ENCODE peak calls at places on chromosomes 1 and 21, in four cellular contexts. Y is B cell; J is cardiac fibroblast; H is CD8-positive, alpha-beta T cell. A is an unnamed sample.

GRCh38 chr1:32500387-32501209 is 35.7 kb downstream of the ZBTB8B start:
- DNase-seq in Y (peak; percentile 81), J (peak; percentile 59), H (peak; percentile 9), A (peak; percentile 52)

GRCh38 chr1:1127551-1128451 is 11.9 kb upstream of the C1orf159 start:
- DNase-seq in Y (no peak), J (no peak), H (no peak), A (no peak)

GRCh38 chr1:158286966-158287365 is 2.8 kb upstream of the CD1C start:
- DNase-seq in Y (no peak), J (no peak), H (no peak), A (no peak)

GRCh38 chr1:161398900-161399256 is 31.2 kb upstream of the CFAP126 start:
- DNase-seq in Y (peak; percentile 19), J (no peak), H (no peak), A (no peak)

GRCh38 chr1:174967845-174968705 is 31.7 kb upstream of the CACYBP start:
- DNase-seq in Y (no peak), J (no peak), H (no peak), A (no peak)

GRCh38 chr21:43369124-43369523 is 57.8 kb downstream of the SIK1 start:
- DNase-seq in Y (no peak), J (peak; percentile 55), H (no peak), A (peak; percentile 86)

GRCh38 chr1:234845097-234845660 is 235.2 kb upstream of the IRF2BP2 start:
- DNase-seq in Y (no peak), J (no peak), H (peak; percentile 46), A (no peak)

GRCh38 chr1:8083739-8084484 is 57.8 kb upstream of the ERRFI1 start:
- DNase-seq in Y (no peak), J (peak; percentile 84), H (no peak), A (no peak)

GRCh38 chr1:205631010-205631726 is 643 bp downstream of the ELK4 start:
- DNase-seq in Y (peak; percentile 87), J (peak; percentile 72), H (peak; percentile 76), A (peak; percentile 55)

GRCh38 chr21:41864311-41865001 is 14.7 kb downstream of the PRDM15 start:
- DNase-seq in Y (no peak), J (no peak), H (no peak), A (no peak)

GRCh38 chr21:41859297-41859980 is 19.7 kb downstream of the PRDM15 start:
- DNase-seq in Y (no peak), J (no peak), H (no peak), A (no peak)

GRCh38 chr21:41861255-41861654 is 17.9 kb downstream of the PRDM15 start:
- DNase-seq in Y (no peak), J (no peak), H (no peak), A (no peak)

GRCh38 chr21:41863439-41863740 is 15.8 kb downstream of the PRDM15 start:
- DNase-seq in Y (no peak), J (no peak), H (no peak), A (no peak)

DNA sequence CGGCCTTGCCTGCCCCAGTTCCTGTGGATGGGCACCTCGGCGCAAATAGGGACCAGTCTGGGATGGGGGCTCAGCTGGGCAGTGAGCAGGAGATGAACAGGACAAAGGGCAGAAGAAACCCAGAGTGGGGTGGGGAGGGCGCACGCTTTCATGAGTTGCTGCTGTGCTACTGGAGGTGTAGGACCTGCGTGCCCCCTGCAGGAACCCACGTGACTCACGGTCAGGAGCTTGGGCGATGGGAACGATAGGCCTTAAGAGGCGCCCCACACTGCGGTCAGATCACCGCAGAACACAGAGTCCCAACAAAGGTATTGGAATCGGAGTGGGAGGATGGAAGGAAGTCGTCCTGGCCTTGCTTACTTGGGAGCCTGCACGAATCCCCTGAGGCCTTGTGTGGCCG is 17.2 kb downstream of the PRDM15 start:
- DNase-seq in Y (no peak), J (no peak), H (no peak), A (no peak)
- TF ChIP-seq CTCF in Y (no peak), J (no peak), H (no peak), A (no peak)

GRCh38 chr1:88549536-88549935 is 134.5 kb upstream of the PKN2 start:
- DNase-seq in Y (no peak), J (peak; percentile 22), H (no peak), A (no peak)

GRCh38 chr1:88557044-88557443 is 127.0 kb upstream of the PKN2 start:
- DNase-seq in Y (no peak), J (no peak), H (no peak), A (no peak)

GRCh38 chr1:88552226-88552625 is 131.8 kb upstream of the PKN2 start:
- DNase-seq in Y (no peak), J (no peak), H (no peak), A (no peak)
- TF ChIP-seq CTCF in Y (no peak), J (no peak), H (no peak), A (no peak)

GRCh38 chr1:27659497-27660299 is 12.3 kb downstream of the IFI6 start:
- DNase-seq in Y (peak; percentile 94), J (peak; percentile 83), H (peak; percentile 84), A (peak; percentile 93)

GRCh38 chr1:27658951-27659496 is 13.0 kb downstream of the IFI6 start:
- DNase-seq in Y (peak; percentile 54), J (peak; percentile 90), H (peak; percentile 39), A (peak; percentile 71)

GRCh38 chr1:27652505-27652904 is 17.5 kb upstream of the FGR start:
- DNase-seq in Y (no peak), J (no peak), H (no peak), A (no peak)

GRCh38 chr1:27655151-27655929 is 16.7 kb downstream of the IFI6 start:
- DNase-seq in Y (no peak), J (no peak), H (no peak), A (no peak)

DNA sequence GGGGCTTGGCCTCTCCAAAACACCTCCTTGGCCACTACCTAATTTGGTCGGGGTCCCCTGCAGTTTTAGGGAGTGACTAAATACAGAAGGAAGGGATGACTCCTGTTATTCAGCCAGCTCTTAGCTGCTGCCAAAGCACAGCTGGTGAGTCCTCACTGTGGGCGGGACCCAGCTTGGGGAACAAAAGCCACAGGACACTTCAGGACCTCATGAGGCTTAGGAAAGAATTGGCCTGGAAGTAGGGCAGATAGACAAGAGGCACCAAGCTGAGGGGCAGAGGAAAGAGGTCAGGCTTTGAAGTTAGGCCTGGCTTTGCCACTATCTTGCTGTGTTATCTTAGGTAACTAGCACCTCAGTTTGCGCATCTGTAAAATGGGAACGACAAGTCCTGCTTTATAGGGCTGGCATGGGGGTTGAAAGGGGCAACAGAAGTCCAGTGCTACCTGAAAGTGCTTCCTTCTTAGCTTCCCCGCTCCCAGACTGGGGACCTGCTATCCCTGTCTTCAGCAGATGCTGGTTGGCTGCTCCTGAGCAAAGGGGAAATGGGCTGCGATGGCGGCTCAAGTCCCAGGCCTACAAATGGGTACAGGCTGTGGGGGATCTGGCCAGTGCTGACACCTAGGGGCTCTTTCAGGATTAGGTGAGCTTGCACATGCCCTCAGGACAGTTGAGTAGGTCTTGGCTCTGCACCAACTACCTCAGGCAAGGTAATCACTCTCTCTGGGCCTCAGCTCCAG is 15.7 kb downstream of the IFI6 start:
- DNase-seq in Y (no peak), J (peak; percentile 88), H (no peak), A (peak; percentile 87)
- TF ChIP-seq CTCF in Y (no peak), J (no peak), H (no peak), A (no peak)

GRCh38 chr1:116878804-116879477 is 30.8 kb upstream of the PTGFRN start:
- DNase-seq in Y (no peak), J (peak; percentile 63), H (no peak), A (no peak)

GRCh38 chr1:116879478-116880133 is 30.1 kb upstream of the PTGFRN start:
- DNase-seq in Y (no peak), J (no peak), H (no peak), A (no peak)

GRCh38 chr1:116882866-116883265 is 26.9 kb upstream of the PTGFRN start:
- DNase-seq in Y (no peak), J (no peak), H (no peak), A (no peak)

GRCh38 chr1:116880952-116881351 is 28.8 kb upstream of the PTGFRN start:
- DNase-seq in Y (no peak), J (no peak), H (no peak), A (no peak)

GRCh38 chr1:116881879-116882520 is 27.7 kb upstream of the PTGFRN start:
- DNase-seq in Y (no peak), J (peak; percentile 95), H (no peak), A (peak; percentile 49)
- TF ChIP-seq CTCF in Y (no peak), J (peak; percentile 31), H (no peak), A (no peak)

GRCh38 chr21:46594276-46594675 is 10.6 kb downstream of the S100B start:
- DNase-seq in Y (no peak), J (no peak), H (no peak), A (no peak)
- TF ChIP-seq CTCF in Y (no peak), J (no peak), H (no peak), A (no peak)

A was measured in CD14-positive monocyte.